ENCODE peak calls at places on chromosome 14, in eight cellular contexts. D, C, L, O, K, Y, G and M are unnamed samples.

GRCh38 chr14:67853748-67854147 is 34.2 kb downstream of the RAD51B start:
- DNase-seq in L (no peak), C (no peak), K (no peak), G (no peak), D (no peak), Y (no peak), O (no peak), M (no peak)

GRCh38 chr14:103894723-103895059 is 33.6 kb upstream of the TDRD9 start:
- DNase-seq in Y (no peak), L (no peak), C (no peak), D (no peak), O (no peak), G (no peak), K (no peak), M (no peak)

GRCh38 chr14:69580009-69580577 is 5.4 kb upstream of the CCDC177 start:
- DNase-seq in Y (no peak), G (peak), K (peak), D (peak), O (peak), L (peak), C (peak), M (peak)

GRCh38 chr14:99644723-99645544 is at the start of gene HHIPL1:
- DNase-seq in O (no peak), C (peak), D (no peak), Y (no peak), G (no peak), L (no peak), K (no peak), M (no peak)

GRCh38 chr14:77094672-77095284 is 3.3 kb upstream of the CIPC start:
- DNase-seq in Y (no peak), D (peak), O (peak), C (peak), K (peak), G (peak), L (peak), M (no peak)

GRCh38 chr14:83913466-83913865 is 1616.5 kb upstream of the FLRT2 start:
- DNase-seq in O (no peak), Y (no peak), G (no peak), D (no peak), K (no peak), L (no peak), C (no peak), M (no peak)

GRCh38 chr14:67526676-67527459 is 6.2 kb upstream of the PLEKHH1 start:
- DNase-seq in C (peak), D (peak), Y (no peak), K (peak), O (peak), G (peak), L (peak), M (peak)

GRCh38 chr14:105882626-105883025 is 356.2 kb downstream of the TMEM121 start:
- DNase-seq in D (peak), C (no peak), G (no peak), O (no peak), K (no peak), Y (no peak), L (no peak), M (no peak)

GRCh38 chr14:63501429-63501828 is 41.7 kb downstream of the PPP2R5E start:
- DNase-seq in O (no peak), G (no peak), D (no peak), Y (no peak), L (no peak), C (no peak), K (no peak), M (no peak)

GRCh38 chr14:52259452-52259851 is 8.0 kb upstream of the PTGDR start:
- DNase-seq in K (no peak), G (peak), O (no peak), Y (no peak), L (no peak), D (peak), C (no peak), M (no peak)

GRCh38 chr14:75223664-75224154 is 47.3 kb upstream of the TMED10 start:
- DNase-seq in K (no peak), G (no peak), C (peak), L (no peak), O (no peak), D (no peak), Y (no peak), M (peak)

GRCh38 chr14:102508410-102508773 is 1.2 kb downstream of the ANKRD9 start:
- DNase-seq in G (no peak), D (no peak), Y (no peak), C (no peak), L (peak), O (no peak), K (no peak), M (no peak)

GRCh38 chr14:75577090-75577489 is 1.3 kb upstream of the FLVCR2 start:
- DNase-seq in Y (no peak), L (no peak), O (no peak), C (no peak), D (no peak), K (no peak), G (no peak), M (no peak)

GRCh38 chr14:73241481-73242165 is 4.3 kb downstream of the PAPLN start:
- DNase-seq in D (peak), G (no peak), L (no peak), Y (no peak), C (no peak), K (no peak), O (no peak), M (no peak)